ENCODE peak calls at places on chromosomes 12 and 14, in four cellular contexts. N is type B pancreatic cell, W is ureter, X is foreskin fibroblast. K is an unnamed sample.

GRCh38 chr12:13437541-13437940 is 241.0 kb downstream of the EMP1 start:
- DNase-seq in W (no peak), X (no peak), N (no peak), K (no peak)

GRCh38 chr12:71654200-71654599 is 9.4 kb downstream of the ZFC3H1 start:
- DNase-seq in W (no peak), X (no peak), N (no peak), K (no peak)

GRCh38 chr12:89756100-89756637 is 47.5 kb upstream of the ATP2B1 start:
- DNase-seq in X (no peak), W (no peak), N (no peak), K (peak; percentile 72)

GRCh38 chr12:132596016-132596415 is 14.4 kb downstream of the LRCOL1 start:
- DNase-seq in X (peak; percentile 69), W (no peak), N (no peak), K (no peak)

GRCh38 chr14:68392393-68393085 is 400.3 kb downstream of the ZFP36L1 start:
- DNase-seq in W (no peak), N (no peak), X (no peak), K (peak; percentile 10)

GRCh38 chr14:29348504-29348903 is 579.1 kb downstream of the PRKD1 start:
- DNase-seq in N (no peak), W (no peak), X (no peak), K (no peak)

GRCh38 chr12:75944905-75945412 is 86.6 kb downstream of the PHLDA1 start:
- DNase-seq in X (no peak), W (no peak), N (no peak), K (no peak)

GRCh38 chr14:24292118-24292807 is 7.3 kb downstream of the DHRS1 start:
- DNase-seq in N (no peak), W (no peak), X (no peak), K (no peak)

GRCh38 chr14:39762576-39763401 is 330.6 kb upstream of the FBXO33 start:
- DNase-seq in W (no peak), X (no peak), N (no peak), K (peak; percentile 59)

GRCh38 chr12:72792889-72793288 is 520.7 kb downstream of the TRHDE start:
- DNase-seq in N (no peak), X (no peak), W (no peak), K (no peak)

GRCh38 chr12:116879509-116880212 is 1.6 kb downstream of the HRK start:
- DNase-seq in X (no peak), N (no peak), W (no peak), K (no peak)

GRCh38 chr14:79274641-79275366 is 936.5 kb downstream of the DIO2 start:
- DNase-seq in X (no peak), W (no peak), N (no peak), K (no peak)

GRCh38 chr14:90539496-90539775 is 142.6 kb downstream of the CALM1 start:
- DNase-seq in W (no peak), X (no peak), N (no peak), K (no peak)

GRCh38 chr14:88535149-88535548 is 19.7 kb downstream of the PTPN21 start:
- DNase-seq in N (no peak), W (no peak), X (no peak), K (no peak)

GRCh38 chr14:77043177-77043983 is 14.9 kb upstream of the IRF2BPL start:
- DNase-seq in N (no peak), X (peak; percentile 87), W (peak; percentile 59), K (peak; percentile 81)

GRCh38 chr12:64639466-64639865 is 29.2 kb downstream of the RASSF3 start:
- DNase-seq in X (no peak), W (no peak), N (no peak), K (no peak)

GRCh38 chr12:48379784-48380183 is 29.1 kb upstream of the ZNF641 start:
- DNase-seq in W (no peak), X (peak; percentile 6), N (no peak), K (no peak)

GRCh38 chr12:47885012-47885501 is 19.7 kb downstream of the VDR start:
- DNase-seq in X (no peak), W (no peak), N (no peak), K (peak; percentile 76)

GRCh38 chr14:68020999-68021663 is 201.6 kb downstream of the RAD51B start:
- DNase-seq in X (no peak), N (no peak), W (no peak), K (no peak)

GRCh38 chr14:51304428-51304827 is 64.4 kb downstream of the TMX1 start:
- DNase-seq in N (no peak), W (no peak), X (no peak), K (no peak)

GRCh38 chr12:124971603-124972002 is 17.3 kb downstream of the DHX37 start:
- DNase-seq in W (no peak), N (no peak), X (no peak), K (no peak)

GRCh38 chr12:97748298-97748697 is 285.7 kb downstream of the RMST start:
- DNase-seq in W (no peak), N (no peak), X (no peak), K (no peak)

GRCh38 chr14:68938515-68939423 is 40.3 kb downstream of the ACTN1 start:
- DNase-seq in N (no peak), X (no peak), W (no peak), K (no peak)

GRCh38 chr12:39235990-39236767 is 206.7 kb downstream of the KIF21A start:
- DNase-seq in W (no peak), X (no peak), N (no peak), K (peak; percentile 39)

GRCh38 chr14:75184447-75184846 is 8.0 kb upstream of the TMED10 start:
- DNase-seq in X (peak; percentile 36), W (no peak), N (no peak), K (peak; percentile 22)

GRCh38 chr14:105850853-105851581 is 324.6 kb downstream of the TMEM121 start:
- DNase-seq in N (no peak), X (no peak), W (no peak), K (no peak)

GRCh38 chr12:113339540-113339939 is 4.6 kb upstream of the SLC8B1 start:
- DNase-seq in N (no peak), W (no peak), X (no peak), K (no peak)

GRCh38 chr14:106845286-106846087 is 1319.1 kb downstream of the TMEM121 start:
- DNase-seq in X (no peak), N (no peak), W (peak; percentile 85), K (peak; percentile 71)

GRCh38 chr14:29459967-29460366 is 467.7 kb downstream of the PRKD1 start:
- DNase-seq in N (no peak), W (no peak), X (no peak), K (no peak)

GRCh38 chr14:99579903-99580570 is 24.0 kb downstream of the CCDC85C start:
- DNase-seq in X (peak; percentile 43), N (no peak), W (peak; percentile 79), K (no peak)

GRCh38 chr14:65846469-65846868 is 433.9 kb downstream of the FUT8 start:
- DNase-seq in X (no peak), N (no peak), W (no peak), K (peak; percentile 42)

GRCh38 chr12:272942-273906 is 10.6 kb upstream of the SLC6A13 start:
- DNase-seq in X (no peak), W (no peak), N (no peak), K (no peak)

GRCh38 chr12:117919479-117919878 is 49.3 kb downstream of the KSR2 start:
- DNase-seq in W (no peak), X (no peak), N (no peak), K (peak; percentile 32)

GRCh38 chr12:117028254-117028653 is 71.0 kb downstream of the TESC start:
- DNase-seq in W (no peak), N (no peak), X (no peak), K (no peak)

GRCh38 chr12:22206111-22206728 is 128.3 kb downstream of the ST8SIA1 start:
- DNase-seq in N (no peak), W (no peak), X (no peak), K (no peak)

GRCh38 chr12:54357802-54358619 is 6.3 kb downstream of the GPR84 start:
- DNase-seq in N (no peak), W (no peak), X (no peak), K (peak; percentile 69)

GRCh38 chr12:51884676-51885229 is 3.1 kb upstream of the ANKRD33 start:
- DNase-seq in W (no peak), X (peak; percentile 68), N (no peak), K (peak; percentile 49)

GRCh38 chr12:70249903-70250302 is 6.7 kb downstream of the CNOT2 start:
- DNase-seq in W (no peak), N (no peak), X (no peak), K (no peak)

GRCh38 chr14:96053600-96054381 is 14.6 kb downstream of the C14orf132 start:
- DNase-seq in X (peak; percentile 94), N (no peak), W (peak; percentile 63), K (no peak)

K was measured in OCI-M1.